ENCODE peak calls at places on chromosomes 16 and 17, in four cellular contexts. X, J, H and D are unnamed samples. For H3K9me2, the result is how much of the 10 kb centered on the place peaks cover.

GRCh38 chr16:48978501-48978900 is 303.1 kb downstream of the CBLN1 start:
- DNase-seq in X (no peak), J (no peak), H (no peak), D (no peak)

GRCh38 chr16:19179890-19180490 is 11.9 kb downstream of the SYT17 start:
- DNase-seq in X (peak), J (peak), H (peak), D (no peak)

GRCh38 chr17:63442549-63443035 is 3.5 kb downstream of the CYB561 start:
- DNase-seq in X (peak), J (no peak), H (no peak), D (no peak)

GRCh38 chr17:42405076-42405475 is 16.8 kb upstream of the STAT3 start:
- DNase-seq in X (no peak), J (no peak), H (no peak), D (no peak)

GRCh38 chr16:10253344-10253855 is 71.2 kb upstream of the GRIN2A start:
- DNase-seq in X (no peak), J (no peak), H (no peak), D (no peak)

GRCh38 chr17:44971776-44972483 is 3.8 kb upstream of the C1QL1 start:
- DNase-seq in X (no peak), J (peak), H (no peak), D (no peak)

GRCh38 chr16:66294507-66294906 is 72.0 kb upstream of the CDH5 start:
- DNase-seq in X (no peak), J (no peak), H (no peak), D (no peak)

GRCh38 chr16:85306071-85306792 is 194.0 kb upstream of the CIBAR2 start:
- DNase-seq in X (peak), J (no peak), H (peak), D (no peak)

GRCh38 chr17:44518032-44518431 is 14.8 kb upstream of the GPATCH8 start:
- DNase-seq in X (no peak), J (no peak), H (no peak), D (no peak)

GRCh38 chr17:74515941-74516340 is 15.3 kb downstream of the CD300LB start:
- DNase-seq in X (no peak), J (no peak), H (no peak), D (no peak)

GRCh38 chr16:1367486-1368174 is 15.9 kb downstream of the GNPTG start:
- DNase-seq in X (no peak), J (no peak), H (no peak), D (no peak)

GRCh38 chr17:53570731-53571130 is 252.0 kb upstream of the KIF2B start:
- DNase-seq in X (no peak), J (no peak), H (no peak), D (peak)

GRCh38 chr17:78390241-78391050 is 12.0 kb downstream of the PGS1 start:
- DNase-seq in X (no peak), J (peak), H (no peak), D (no peak)

GRCh38 chr17:37818689-37819088 is 73.8 kb upstream of the HNF1B start:
- DNase-seq in X (peak), J (no peak), H (peak), D (peak)

GRCh38 chr16:67989322-67990017 is 9.2 kb upstream of the DPEP3 start:
- DNase-seq in X (no peak), J (no peak), H (no peak), D (no peak)

GRCh38 chr17:37121616-37122015 is 172.9 kb downstream of the AATF start:
- DNase-seq in X (no peak), J (no peak), H (no peak), D (no peak)

GRCh38 chr17:31459716-31460115 is 68.2 kb downstream of the RAB11FIP4 start:
- DNase-seq in X (no peak), J (no peak), H (no peak), D (no peak)

GRCh38 chr16:24347556-24347955 is 91.4 kb downstream of the CACNG3 start:
- DNase-seq in X (no peak), J (no peak), H (no peak), D (no peak)

GRCh38 chr17:3558603-3559269 is 1.1 kb upstream of the TRPV3 start:
- DNase-seq in X (peak), J (no peak), H (no peak), D (peak)

GRCh38 chr17:40909755-40910154 is 24.7 kb upstream of the KRT20 start:
- DNase-seq in X (no peak), J (no peak), H (no peak), D (no peak)

GRCh38 chr17:36808181-36808661 is 129.1 kb upstream of the LHX1 start:
- DNase-seq in X (no peak), J (peak), H (no peak), D (no peak)

GRCh38 chr17:3683054-3683511 is 12.9 kb downstream of the P2RX5 start:
- DNase-seq in X (peak), J (peak), H (peak), D (peak)

GRCh38 chr16:54285414-54286066 is 1.0 kb downstream of the IRX3 start:
- DNase-seq in X (no peak), J (peak), H (no peak), D (no peak)

GRCh38 chr17:77083547-77083946 is 57.2 kb upstream of the SEC14L1 start:
- DNase-seq in X (no peak), J (no peak), H (no peak), D (peak)

GRCh38 chr17:69142473-69142802 is 743 bp upstream of the ABCA6 start:
- DNase-seq in X (no peak), J (no peak), H (no peak), D (no peak)

GRCh38 chr17:30368896-30369720 is 9.6 kb upstream of the CPD start:
- DNase-seq in X (no peak), J (no peak), H (no peak), D (no peak)

GRCh38 chr16:49465661-49466528 is 92.3 kb downstream of the C16orf78 start:
- DNase-seq in X (no peak), J (no peak), H (no peak), D (no peak)

GRCh38 chr17:82858376-82859126 is 18.7 kb upstream of the ZNF750 start:
- DNase-seq in X (no peak), J (no peak), H (no peak), D (no peak)

DNA sequence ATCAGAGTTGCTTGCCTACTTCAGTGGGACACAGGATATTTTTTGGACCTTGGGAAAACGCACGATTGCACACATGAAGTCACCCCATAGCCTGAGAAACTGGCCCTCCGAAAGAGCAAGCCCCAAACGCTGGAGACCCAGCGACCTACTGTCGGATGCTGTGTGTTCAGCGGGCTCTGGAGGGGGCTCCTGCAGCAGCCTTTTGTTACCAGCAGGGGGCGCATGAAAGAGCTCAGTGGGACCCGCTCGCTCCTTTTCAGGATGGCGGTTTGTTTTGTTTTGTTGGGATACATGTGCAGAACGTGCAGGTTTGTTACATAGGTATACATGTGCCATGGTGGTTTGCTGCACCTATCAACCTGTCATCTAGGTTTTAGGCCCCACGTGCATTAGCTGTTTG is 28.4 kb downstream of the MYH3 start:
- DNase-seq in X (peak), J (peak), H (no peak), D (no peak)
- H3K9me2 ChIP-seq in X (under half), J (under half), H (under half), D (under half)

GRCh38 chr16:31705371-31705770 is 168.2 kb upstream of the ZNF267 start:
- DNase-seq in X (peak), J (no peak), H (no peak), D (no peak)

GRCh38 chr16:31702796-31703195 is 170.8 kb upstream of the ZNF267 start:
- DNase-seq in X (peak), J (no peak), H (no peak), D (no peak)

GRCh38 chr16:31701734-31702133 is 171.9 kb upstream of the ZNF267 start:
- DNase-seq in X (no peak), J (no peak), H (no peak), D (no peak)

GRCh38 chr16:31704138-31704537 is 169.5 kb upstream of the ZNF267 start:
- DNase-seq in X (peak), J (no peak), H (no peak), D (no peak)

DNA sequence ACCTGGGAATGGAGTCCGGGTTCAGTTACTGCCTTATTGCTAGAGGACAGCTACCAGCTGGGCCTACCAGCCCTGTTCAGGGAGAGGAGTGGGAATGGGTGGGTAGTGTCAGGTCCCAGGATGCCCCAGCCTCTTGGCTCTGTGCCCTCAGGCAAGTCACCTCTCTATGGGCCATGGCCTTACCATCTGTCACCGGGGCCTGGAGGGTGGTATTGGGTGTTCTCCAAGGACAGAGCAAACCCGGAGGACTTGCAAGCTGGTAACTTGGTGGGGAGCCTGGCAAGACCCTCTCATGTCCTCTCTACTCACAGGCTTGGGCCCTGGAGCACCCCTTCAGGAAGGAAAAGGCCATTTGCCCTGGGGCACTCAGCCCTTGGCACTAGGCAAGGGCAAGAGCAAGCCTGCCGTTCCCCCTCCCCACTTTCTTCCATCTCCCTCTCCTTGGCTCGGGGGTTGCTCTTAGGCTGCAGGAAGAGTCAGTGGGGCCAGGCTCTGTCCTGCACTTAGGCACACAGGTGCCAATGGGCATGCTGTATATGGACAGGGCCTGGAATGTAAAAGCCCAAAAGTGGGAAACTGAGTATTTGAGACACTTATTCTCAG is 170.0 kb upstream of the ZNF267 start:
- DNase-seq in X (peak), J (no peak), H (no peak), D (no peak)
- H3K9me2 ChIP-seq in X (under half), J (under half), H (under half), D (under half)

DNA sequence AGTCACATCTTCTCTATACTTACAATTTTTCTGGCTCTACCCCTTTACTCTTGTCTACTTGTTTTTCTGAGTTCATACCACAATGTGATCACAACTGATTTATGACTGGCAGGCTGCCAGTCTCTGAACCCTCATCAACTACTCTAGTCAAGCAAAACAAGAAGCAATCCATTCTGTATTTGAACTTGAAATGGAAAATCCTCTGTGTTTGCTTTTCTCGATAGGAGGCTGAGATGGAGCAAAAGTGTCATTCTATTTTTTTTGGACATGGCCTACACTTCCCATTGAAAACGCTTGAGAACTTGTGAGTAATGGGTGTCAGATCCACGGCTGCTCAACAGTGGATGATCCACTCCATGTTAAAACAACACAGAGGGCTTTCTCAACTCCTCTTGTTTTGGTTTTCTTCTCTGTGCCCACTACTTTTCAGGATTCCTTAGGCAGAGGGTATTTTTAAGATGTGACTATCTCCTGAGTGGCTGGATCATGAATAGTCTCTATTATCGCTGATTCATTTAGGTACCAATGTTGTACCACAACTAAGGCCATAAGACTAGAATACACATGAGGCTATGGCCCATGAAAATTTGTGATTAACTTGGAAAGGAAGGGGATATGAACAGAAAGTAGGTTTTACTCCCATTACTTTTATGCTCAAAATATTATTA is 11.7 kb downstream of the TMEM100 start:
- DNase-seq in X (no peak), J (no peak), H (no peak), D (no peak)
- H3K9me2 ChIP-seq in X (under half), J (under half), H (under half), D (under half)

GRCh38 chr16:59567496-59567895 is 833.4 kb upstream of the GOT2 start:
- DNase-seq in X (no peak), J (no peak), H (no peak), D (no peak)
- H3K9me2 ChIP-seq in X (under half), J (under half), H (under half), D (under half)